ENCODE peak calls at places on chromosome 15, in six cellular contexts. One of them, this sample, is unnamed.
A peak's percentile ranks its signal among the peaks of the same experiment; 100 is the strongest.

GRCh38 chr15:77416954-77417353 is 3.0 kb downstream of the PEAK1 start:
- DNase-seq in heart right ventricle: no peak
- DNase-seq in uterus: no peak
- DNase-seq in gastrocnemius medialis: no peak
- DNase-seq in CD8-positive, alpha-beta memory T cell: no peak
- DNase-seq in heart left ventricle: no peak
- DNase-seq in this sample: no peak

GRCh38 chr15:77002954-77003912 is 8.3 kb downstream of the PSTPIP1 start:
- DNase-seq in heart right ventricle: no peak
- DNase-seq in uterus: no peak
- DNase-seq in gastrocnemius medialis: peak; percentile 40
- DNase-seq in CD8-positive, alpha-beta memory T cell: peak; percentile 69
- DNase-seq in heart left ventricle: peak; percentile 55
- DNase-seq in this sample: peak; percentile 77

GRCh38 chr15:37106490-37107001 is 6.2 kb upstream of the MEIS2 start:
- DNase-seq in heart right ventricle: peak; percentile 67
- DNase-seq in uterus: peak; percentile 72
- DNase-seq in gastrocnemius medialis: no peak
- DNase-seq in CD8-positive, alpha-beta memory T cell: no peak
- DNase-seq in heart left ventricle: peak; percentile 39
- DNase-seq in this sample: no peak

GRCh38 chr15:70049701-70050445 is 47.8 kb downstream of the TLE3 start:
- DNase-seq in heart right ventricle: no peak
- DNase-seq in uterus: peak; percentile 9
- DNase-seq in gastrocnemius medialis: no peak
- DNase-seq in CD8-positive, alpha-beta memory T cell: no peak
- DNase-seq in heart left ventricle: no peak
- DNase-seq in this sample: peak; percentile 42

GRCh38 chr15:91346259-91346658 is 246.2 kb downstream of the SV2B start:
- DNase-seq in heart right ventricle: no peak
- DNase-seq in uterus: no peak
- DNase-seq in gastrocnemius medialis: no peak
- DNase-seq in CD8-positive, alpha-beta memory T cell: no peak
- DNase-seq in heart left ventricle: no peak
- DNase-seq in this sample: no peak

GRCh38 chr15:28098360-28098765 is 752 bp downstream of the OCA2 start:
- DNase-seq in heart right ventricle: no peak
- DNase-seq in uterus: no peak
- DNase-seq in gastrocnemius medialis: no peak
- DNase-seq in CD8-positive, alpha-beta memory T cell: no peak
- DNase-seq in heart left ventricle: no peak
- DNase-seq in this sample: no peak

GRCh38 chr15:40266828-40267304 is 16.0 kb downstream of the ANKRD63 start:
- DNase-seq in heart right ventricle: no peak
- DNase-seq in uterus: peak; percentile 52
- DNase-seq in gastrocnemius medialis: no peak
- DNase-seq in CD8-positive, alpha-beta memory T cell: no peak
- DNase-seq in heart left ventricle: no peak
- DNase-seq in this sample: peak; percentile 60

GRCh38 chr15:71060983-71061382 is 54.3 kb upstream of the THSD4 start:
- DNase-seq in heart right ventricle: no peak
- DNase-seq in uterus: no peak
- DNase-seq in gastrocnemius medialis: no peak
- DNase-seq in CD8-positive, alpha-beta memory T cell: no peak
- DNase-seq in heart left ventricle: no peak
- DNase-seq in this sample: no peak

GRCh38 chr15:90162956-90163355 is 38.2 kb upstream of the SEMA4B start:
- DNase-seq in heart right ventricle: no peak
- DNase-seq in uterus: no peak
- DNase-seq in gastrocnemius medialis: no peak
- DNase-seq in CD8-positive, alpha-beta memory T cell: no peak
- DNase-seq in heart left ventricle: no peak
- DNase-seq in this sample: no peak

GRCh38 chr15:68896178-68896577 is 34.1 kb upstream of the SPESP1 start:
- DNase-seq in heart right ventricle: no peak
- DNase-seq in uterus: no peak
- DNase-seq in gastrocnemius medialis: no peak
- DNase-seq in CD8-positive, alpha-beta memory T cell: no peak
- DNase-seq in heart left ventricle: no peak
- DNase-seq in this sample: no peak

GRCh38 chr15:63482874-63483323 is 21.5 kb upstream of the USP3 start:
- DNase-seq in heart right ventricle: no peak
- DNase-seq in uterus: no peak
- DNase-seq in gastrocnemius medialis: no peak
- DNase-seq in CD8-positive, alpha-beta memory T cell: no peak
- DNase-seq in heart left ventricle: no peak
- DNase-seq in this sample: no peak

GRCh38 chr15:66679657-66680108 is 22.4 kb upstream of the SMAD6 start:
- DNase-seq in heart right ventricle: peak; percentile 54
- DNase-seq in uterus: no peak
- DNase-seq in gastrocnemius medialis: no peak
- DNase-seq in CD8-positive, alpha-beta memory T cell: no peak
- DNase-seq in heart left ventricle: peak; percentile 56
- DNase-seq in this sample: no peak

GRCh38 chr15:93178371-93178770 is 89.4 kb upstream of the RGMA start:
- DNase-seq in heart right ventricle: no peak
- DNase-seq in uterus: no peak
- DNase-seq in gastrocnemius medialis: no peak
- DNase-seq in CD8-positive, alpha-beta memory T cell: no peak
- DNase-seq in heart left ventricle: no peak
- DNase-seq in this sample: no peak

GRCh38 chr15:40008061-40008460 is 30.9 kb downstream of the SRP14 start:
- DNase-seq in heart right ventricle: no peak
- DNase-seq in uterus: no peak
- DNase-seq in gastrocnemius medialis: no peak
- DNase-seq in CD8-positive, alpha-beta memory T cell: no peak
- DNase-seq in heart left ventricle: no peak
- DNase-seq in this sample: no peak

GRCh38 chr15:76056931-76057330 is 2.9 kb upstream of the TMEM266 start:
- DNase-seq in heart right ventricle: no peak
- DNase-seq in uterus: no peak
- DNase-seq in gastrocnemius medialis: no peak
- DNase-seq in CD8-positive, alpha-beta memory T cell: no peak
- DNase-seq in heart left ventricle: no peak
- DNase-seq in this sample: no peak

GRCh38 chr15:24146251-24146650 is 459.1 kb upstream of the NDN start:
- DNase-seq in heart right ventricle: no peak
- DNase-seq in uterus: no peak
- DNase-seq in gastrocnemius medialis: no peak
- DNase-seq in CD8-positive, alpha-beta memory T cell: no peak
- DNase-seq in heart left ventricle: no peak
- DNase-seq in this sample: no peak

GRCh38 chr15:66940368-66940767 is 125.0 kb upstream of the SMAD3 start:
- DNase-seq in heart right ventricle: no peak
- DNase-seq in uterus: no peak
- DNase-seq in gastrocnemius medialis: no peak
- DNase-seq in CD8-positive, alpha-beta memory T cell: no peak
- DNase-seq in heart left ventricle: no peak
- DNase-seq in this sample: peak; percentile 21

GRCh38 chr15:56913670-56914069 is 4.8 kb upstream of the TCF12 start:
- DNase-seq in heart right ventricle: no peak
- DNase-seq in uterus: no peak
- DNase-seq in gastrocnemius medialis: no peak
- DNase-seq in CD8-positive, alpha-beta memory T cell: no peak
- DNase-seq in heart left ventricle: no peak
- DNase-seq in this sample: no peak

GRCh38 chr15:64010719-64011118 is 35.6 kb downstream of the DAPK2 start:
- DNase-seq in heart right ventricle: peak; percentile 50
- DNase-seq in uterus: peak; percentile 19
- DNase-seq in gastrocnemius medialis: peak; percentile 51
- DNase-seq in CD8-positive, alpha-beta memory T cell: peak; percentile 91
- DNase-seq in heart left ventricle: peak; percentile 66
- DNase-seq in this sample: peak; percentile 68

GRCh38 chr15:101528108-101528916 is 38.8 kb upstream of the PCSK6 start:
- DNase-seq in heart right ventricle: peak; percentile 33
- DNase-seq in uterus: peak; percentile 35
- DNase-seq in gastrocnemius medialis: peak; percentile 37
- DNase-seq in CD8-positive, alpha-beta memory T cell: no peak
- DNase-seq in heart left ventricle: peak; percentile 58
- DNase-seq in this sample: peak; percentile 35

GRCh38 chr15:81643773-81644172 is 269.8 kb upstream of the TMC3 start:
- DNase-seq in heart right ventricle: no peak
- DNase-seq in uterus: no peak
- DNase-seq in gastrocnemius medialis: no peak
- DNase-seq in CD8-positive, alpha-beta memory T cell: no peak
- DNase-seq in heart left ventricle: no peak
- DNase-seq in this sample: no peak

GRCh38 chr15:41207687-41208448 is 22.7 kb downstream of the EXD1 start:
- DNase-seq in heart right ventricle: no peak
- DNase-seq in uterus: no peak
- DNase-seq in gastrocnemius medialis: no peak
- DNase-seq in CD8-positive, alpha-beta memory T cell: no peak
- DNase-seq in heart left ventricle: no peak
- DNase-seq in this sample: no peak

GRCh38 chr15:32822739-32823138 is 104.9 kb downstream of the GREM1 start:
- DNase-seq in heart right ventricle: no peak
- DNase-seq in uterus: no peak
- DNase-seq in gastrocnemius medialis: no peak
- DNase-seq in CD8-positive, alpha-beta memory T cell: no peak
- DNase-seq in heart left ventricle: no peak
- DNase-seq in this sample: no peak

GRCh38 chr15:69609776-69610175 is 157.2 kb downstream of the RPLP1 start:
- DNase-seq in heart right ventricle: no peak
- DNase-seq in uterus: no peak
- DNase-seq in gastrocnemius medialis: no peak
- DNase-seq in CD8-positive, alpha-beta memory T cell: no peak
- DNase-seq in heart left ventricle: no peak
- DNase-seq in this sample: no peak

GRCh38 chr15:63596666-63597032 is 538 bp upstream of the FBXL22 start:
- DNase-seq in heart right ventricle: no peak
- DNase-seq in uterus: no peak
- DNase-seq in gastrocnemius medialis: no peak
- DNase-seq in CD8-positive, alpha-beta memory T cell: no peak
- DNase-seq in heart left ventricle: no peak
- DNase-seq in this sample: no peak

GRCh38 chr15:40762919-40763800 is 708 bp upstream of the GCHFR start:
- DNase-seq in heart right ventricle: peak; percentile 71
- DNase-seq in uterus: peak; percentile 71
- DNase-seq in gastrocnemius medialis: no peak
- DNase-seq in CD8-positive, alpha-beta memory T cell: no peak
- DNase-seq in heart left ventricle: peak; percentile 61
- DNase-seq in this sample: peak; percentile 62

GRCh38 chr15:66253643-66254363 is at the start of gene MEGF11:
- DNase-seq in heart right ventricle: peak; percentile 23
- DNase-seq in uterus: peak; percentile 27
- DNase-seq in gastrocnemius medialis: no peak
- DNase-seq in CD8-positive, alpha-beta memory T cell: peak; percentile 2
- DNase-seq in heart left ventricle: peak; percentile 23
- DNase-seq in this sample: no peak

GRCh38 chr15:48086162-48086561 is 34.6 kb upstream of the SLC24A5 start:
- DNase-seq in heart right ventricle: no peak
- DNase-seq in uterus: no peak
- DNase-seq in gastrocnemius medialis: no peak
- DNase-seq in CD8-positive, alpha-beta memory T cell: no peak
- DNase-seq in heart left ventricle: no peak
- DNase-seq in this sample: no peak

GRCh38 chr15:58523634-58524033 is 91.8 kb downstream of the LIPC start:
- DNase-seq in heart right ventricle: no peak
- DNase-seq in uterus: no peak
- DNase-seq in gastrocnemius medialis: no peak
- DNase-seq in CD8-positive, alpha-beta memory T cell: no peak
- DNase-seq in heart left ventricle: no peak
- DNase-seq in this sample: no peak

GRCh38 chr15:29106551-29107290 is 162.9 kb downstream of the NSMCE3 start:
- DNase-seq in heart right ventricle: no peak
- DNase-seq in uterus: no peak
- DNase-seq in gastrocnemius medialis: no peak
- DNase-seq in CD8-positive, alpha-beta memory T cell: no peak
- DNase-seq in heart left ventricle: no peak
- DNase-seq in this sample: no peak

DNA sequence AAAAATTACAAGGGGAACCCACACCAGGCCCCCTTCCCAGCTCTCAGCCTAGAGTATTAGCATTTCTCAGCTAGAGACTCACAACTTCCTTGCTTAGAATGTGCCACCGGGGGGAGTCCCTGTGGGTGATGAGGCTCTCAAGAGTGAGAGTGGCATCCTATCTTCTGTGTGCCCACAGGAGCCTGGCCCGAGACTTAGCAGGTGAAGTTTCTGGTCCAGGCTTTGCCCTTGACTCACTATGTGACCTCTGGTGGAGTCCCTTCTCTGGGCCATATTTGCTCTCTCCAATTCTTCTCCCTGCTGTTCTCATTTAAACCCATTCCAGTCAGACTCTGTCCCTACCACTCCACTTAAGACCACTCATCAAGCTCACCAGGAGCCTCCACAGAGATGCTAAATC is 18.1 kb downstream of the CLK3 start:
- DNase-seq in heart right ventricle: no peak
- DNase-seq in uterus: no peak
- DNase-seq in gastrocnemius medialis: no peak
- DNase-seq in CD8-positive, alpha-beta memory T cell: no peak
- DNase-seq in heart left ventricle: no peak
- DNase-seq in this sample: no peak
- H3K36me3 ChIP-seq in heart right ventricle: peaks cover 9% of the 10 kb centered on the region
- H3K36me3 ChIP-seq in uterus: no peaks in the 10 kb centered on the region
- H3K36me3 ChIP-seq in gastrocnemius medialis: peaks cover 90% of the 10 kb centered on the region
- H3K36me3 ChIP-seq in CD8-positive, alpha-beta memory T cell: peaks cover 40% of the 10 kb centered on the region
- H3K36me3 ChIP-seq in heart left ventricle: peaks cover 99% of the 10 kb centered on the region
- H3K36me3 ChIP-seq in this sample: peaks cover 32% of the 10 kb centered on the region

GRCh38 chr15:99174567-99174966 is 69.7 kb downstream of the SYNM start:
- DNase-seq in heart right ventricle: peak; percentile 28
- DNase-seq in uterus: no peak
- DNase-seq in gastrocnemius medialis: peak; percentile 41
- DNase-seq in CD8-positive, alpha-beta memory T cell: no peak
- DNase-seq in heart left ventricle: peak; percentile 33
- DNase-seq in this sample: no peak
- H3K4me1 ChIP-seq in heart right ventricle: peaks cover 35% of the 10 kb centered on the region
- H3K4me1 ChIP-seq in uterus: no peaks in the 10 kb centered on the region
- H3K4me1 ChIP-seq in gastrocnemius medialis: peaks cover 75% of the 10 kb centered on the region
- H3K4me1 ChIP-seq in CD8-positive, alpha-beta memory T cell: no peaks in the 10 kb centered on the region
- H3K4me1 ChIP-seq in heart left ventricle: peaks cover 7% of the 10 kb centered on the region
- H3K4me1 ChIP-seq in this sample: peaks cover 26% of the 10 kb centered on the region

DNA sequence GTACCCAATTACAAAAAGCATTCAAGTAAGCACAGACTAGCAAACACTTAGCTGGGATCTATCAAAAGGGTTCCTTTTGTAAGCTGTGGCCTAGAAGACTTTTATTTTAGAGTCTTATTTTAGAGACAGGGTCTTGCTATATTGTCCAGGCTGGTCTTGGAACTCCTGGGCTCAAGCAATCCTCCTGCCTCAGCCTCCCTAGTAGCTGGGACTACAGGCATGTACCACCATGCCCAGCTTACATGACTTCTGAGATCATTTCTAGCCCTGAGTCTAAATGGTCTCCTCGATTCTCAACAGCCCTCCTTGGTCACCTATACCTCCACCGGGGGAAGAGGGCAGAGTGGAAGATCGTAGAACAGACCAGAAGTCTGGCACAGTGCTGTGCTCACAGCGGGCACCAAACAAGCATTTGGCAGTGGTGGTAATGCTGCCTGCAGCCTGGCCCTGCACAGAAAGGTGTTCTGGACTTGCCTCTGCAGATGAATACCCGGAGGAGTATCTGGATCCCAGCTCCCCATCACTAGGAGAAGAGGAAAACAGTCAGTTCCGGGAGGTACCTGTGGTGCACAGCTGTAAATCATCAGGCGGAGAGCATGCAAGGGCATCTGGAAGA is 2.4 kb downstream of the FAM219B start:
- DNase-seq in heart right ventricle: no peak
- DNase-seq in uterus: no peak
- DNase-seq in gastrocnemius medialis: no peak
- DNase-seq in CD8-positive, alpha-beta memory T cell: no peak
- DNase-seq in heart left ventricle: no peak
- DNase-seq in this sample: no peak
- H3K36me3 ChIP-seq in heart right ventricle: peaks cover 11% of the 10 kb centered on the region
- H3K36me3 ChIP-seq in uterus: no peaks in the 10 kb centered on the region
- H3K36me3 ChIP-seq in gastrocnemius medialis: peaks cover 52% of the 10 kb centered on the region
- H3K36me3 ChIP-seq in CD8-positive, alpha-beta memory T cell: peaks cover 25% of the 10 kb centered on the region
- H3K36me3 ChIP-seq in heart left ventricle: peaks cover 55% of the 10 kb centered on the region
- H3K36me3 ChIP-seq in this sample: peaks cover 30% of the 10 kb centered on the region

GRCh38 chr15:73979636-73980035 is 12.5 kb downstream of the STOML1 start:
- DNase-seq in heart right ventricle: no peak
- DNase-seq in uterus: no peak
- DNase-seq in gastrocnemius medialis: no peak
- DNase-seq in CD8-positive, alpha-beta memory T cell: no peak
- DNase-seq in heart left ventricle: no peak
- DNase-seq in this sample: no peak
- H3K4me1 ChIP-seq in heart right ventricle: peaks cover 40% of the 10 kb centered on the region
- H3K4me1 ChIP-seq in uterus: peaks cover 16% of the 10 kb centered on the region
- H3K4me1 ChIP-seq in gastrocnemius medialis: peaks cover 39% of the 10 kb centered on the region
- H3K4me1 ChIP-seq in CD8-positive, alpha-beta memory T cell: no peaks in the 10 kb centered on the region
- H3K4me1 ChIP-seq in heart left ventricle: peaks cover 44% of the 10 kb centered on the region
- H3K4me1 ChIP-seq in this sample: peaks cover 38% of the 10 kb centered on the region